ENCODE peak calls at places on chromosomes 1 and 21, in five cellular contexts. J is endothelial cell of umbilical vein, O is keratinocyte, L is AG10803, C is fibroblast of lung. U is an unnamed sample.

GRCh38 chr1:154221815-154222081 is 993 bp downstream of the UBAP2L start:
- DNase-seq in C (peak; percentile 79), O (no peak), J (peak; percentile 61), L (peak; percentile 77), U (peak; percentile 78)

GRCh38 chr21:41711416-41712023 is 55.3 kb downstream of the RIPK4 start:
- DNase-seq in C (no peak), L (no peak), O (no peak), J (no peak), U (no peak)

GRCh38 chr1:21139601-21140000 is 37.1 kb downstream of the EIF4G3 start:
- DNase-seq in L (no peak), C (no peak), J (peak; percentile 50), O (no peak), U (no peak)

GRCh38 chr1:55232448-55233148 is 17.4 kb upstream of the USP24 start:
- DNase-seq in L (no peak), J (no peak), C (no peak), O (no peak), U (no peak)

GRCh38 chr1:173409613-173410012 is 67.5 kb upstream of the PRDX6 start:
- DNase-seq in L (peak; percentile 90), J (peak; percentile 64), O (no peak), C (peak; percentile 96), U (peak; percentile 94)

GRCh38 chr1:43868741-43869067 is 64.9 kb upstream of the ARTN start:
- DNase-seq in J (peak; percentile 11), L (peak; percentile 49), O (no peak), C (peak; percentile 77), U (peak; percentile 84)

GRCh38 chr1:79262745-79263258 is 256.3 kb upstream of the ADGRL4 start:
- DNase-seq in C (no peak), J (peak; percentile 3), L (no peak), O (no peak), U (peak; percentile 15)

GRCh38 chr1:150537732-150538684 is 11.2 kb upstream of the ADAMTSL4 start:
- DNase-seq in L (peak; percentile 94), O (no peak), C (peak; percentile 92), J (peak; percentile 39), U (peak; percentile 88)

GRCh38 chr1:222124602-222125001 is 382.7 kb upstream of the DUSP10 start:
- DNase-seq in C (no peak), O (no peak), L (no peak), J (no peak), U (no peak)

GRCh38 chr21:23401278-23401677 is 2206.0 kb downstream of the MRPL39 start:
- DNase-seq in L (no peak), J (peak; percentile 51), O (no peak), C (no peak), U (no peak)

GRCh38 chr1:80218112-80218511 is 1211.6 kb upstream of the ADGRL4 start:
- DNase-seq in O (no peak), C (peak; percentile 27), J (peak; percentile 51), L (peak; percentile 46), U (peak; percentile 68)

GRCh38 chr1:69651656-69652055 is 83.9 kb downstream of the LRRC7 start:
- DNase-seq in O (no peak), L (no peak), J (no peak), C (no peak), U (no peak)

GRCh38 chr21:31732891-31733520 is 1.1 kb upstream of the SCAF4 start:
- DNase-seq in L (peak; percentile 33), J (no peak), C (peak; percentile 26), O (no peak), U (no peak)

GRCh38 chr1:187477103-187477502 is 648.4 kb downstream of the PLA2G4A start:
- DNase-seq in J (no peak), O (no peak), C (peak; percentile 53), L (no peak), U (no peak)

GRCh38 chr1:10724052-10724494 is 72.4 kb downstream of the CASZ1 start:
- DNase-seq in L (peak; percentile 30), O (no peak), C (peak; percentile 57), J (no peak), U (peak; percentile 39)

GRCh38 chr1:166170726-166171125 is 3.9 kb upstream of the FAM78B start:
- DNase-seq in J (no peak), C (peak; percentile 11), L (no peak), O (no peak), U (no peak)

GRCh38 chr1:154996966-154997701 is 3.7 kb downstream of the LENEP start:
- DNase-seq in C (no peak), J (no peak), L (no peak), O (no peak), U (no peak)

GRCh38 chr1:25697426-25698220 is 81.0 kb downstream of the MAN1C1 start:
- DNase-seq in J (no peak), L (no peak), O (no peak), C (no peak), U (no peak)

GRCh38 chr1:195584870-195585624 is 1023.2 kb downstream of the KCNT2 start:
- DNase-seq in L (peak; percentile 11), C (peak; percentile 9), J (no peak), O (no peak), U (no peak)

GRCh38 chr1:223374064-223374610 is 10.2 kb upstream of the SUSD4 start:
- DNase-seq in L (no peak), J (no peak), C (no peak), O (no peak), U (no peak)

GRCh38 chr1:109630081-109630880 is 10.6 kb downstream of the AMPD2 start:
- DNase-seq in O (no peak), L (no peak), C (no peak), J (no peak), U (no peak)

GRCh38 chr1:22484741-22485140 is 33.1 kb downstream of the ZBTB40 start:
- DNase-seq in L (no peak), O (no peak), C (no peak), J (no peak), U (no peak)

DNA sequence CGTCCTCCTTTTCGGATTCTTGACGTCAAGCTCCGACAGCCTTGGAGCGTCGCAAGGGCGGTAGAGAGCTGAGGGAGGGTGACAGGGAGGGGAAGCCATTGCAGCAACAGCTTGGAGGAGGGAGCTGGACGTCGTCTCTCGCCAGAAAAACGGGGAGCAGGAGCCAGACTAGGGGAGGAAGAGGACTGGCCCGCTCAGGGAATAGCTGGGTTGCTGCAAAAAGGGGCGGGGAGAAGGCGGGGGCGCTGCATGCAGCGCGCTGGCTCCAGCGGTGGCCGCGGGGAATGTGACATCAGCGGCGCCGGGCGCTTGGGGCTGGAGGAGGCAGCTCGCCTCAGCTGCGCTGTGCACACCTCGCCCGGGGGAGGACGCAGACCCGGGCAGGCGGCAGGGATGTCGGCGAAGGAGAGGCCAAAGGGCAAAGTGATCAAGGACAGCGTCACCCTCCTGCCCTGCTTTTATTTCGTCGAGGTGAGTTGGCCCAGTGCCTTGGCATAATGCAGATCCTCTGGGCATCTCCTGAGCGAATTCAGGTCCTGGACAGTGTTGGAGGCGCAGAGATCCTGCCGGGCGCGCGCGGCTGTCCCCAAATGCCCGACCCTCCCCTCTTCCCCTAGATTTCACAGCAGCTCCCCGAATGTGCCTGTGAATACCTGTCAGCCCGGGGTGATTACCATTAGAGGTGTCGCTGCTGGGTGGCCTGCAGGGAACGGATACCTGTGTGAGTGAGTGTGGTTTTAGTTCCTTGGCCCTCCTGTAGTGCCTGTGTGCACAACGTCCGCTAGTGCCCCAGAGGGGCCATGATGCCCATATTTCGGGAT is at the start of gene PLPPR4:
- DNase-seq in O (no peak), C (peak; percentile 62), L (peak; percentile 49), J (peak; percentile 24), U (peak; percentile 14)
- TF ChIP-seq CTCF in O (no peak), C (no peak), L (no peak), J (no peak), U (no peak)

DNA sequence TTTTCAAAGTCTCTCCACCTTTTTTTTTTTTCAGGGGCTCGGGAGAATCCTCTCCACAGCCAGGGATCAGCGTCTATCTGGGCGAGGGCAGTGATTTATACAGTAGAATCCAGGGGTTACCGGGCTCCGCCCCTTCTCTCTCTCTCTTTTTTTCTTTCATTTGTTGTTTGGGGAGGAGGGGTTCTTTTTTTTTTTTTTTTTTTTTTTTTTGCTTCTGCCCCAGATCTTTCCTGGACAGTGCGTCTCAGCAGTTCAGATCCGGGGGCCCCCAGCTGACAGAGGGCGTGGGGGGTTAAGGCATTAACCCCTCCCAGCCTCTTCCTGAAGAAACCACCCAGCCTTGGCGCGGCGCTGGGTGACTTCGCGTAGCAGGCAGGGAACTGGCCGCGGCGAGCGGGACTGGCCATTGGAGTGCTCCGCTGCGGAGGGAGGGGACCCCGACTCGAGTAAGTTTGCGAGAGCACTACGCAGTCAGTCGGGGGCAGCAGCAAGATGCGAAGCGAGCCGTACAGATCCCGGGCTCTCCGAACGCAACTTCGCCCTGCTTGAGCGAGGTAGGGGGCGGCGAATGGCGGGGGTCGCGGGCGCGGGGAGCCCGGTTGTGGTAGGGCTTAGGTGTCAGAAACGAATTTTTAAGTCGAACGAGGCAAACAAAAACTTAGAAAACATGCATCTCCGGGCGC is at the start of gene S1PR1:
- DNase-seq in J (peak; percentile 96), C (peak; percentile 63), O (peak; percentile 32), L (peak; percentile 73), U (peak; percentile 49)
- H3K4me3 ChIP-seq in J (peak within 1 kb of the TSS; percentile 88), C (peak within 1 kb of the TSS; percentile 84), O (peak within 1 kb of the TSS; percentile 83), L (peak within 1 kb of the TSS; percentile 73), U (peak within 1 kb of the TSS; percentile 73)

DNA sequence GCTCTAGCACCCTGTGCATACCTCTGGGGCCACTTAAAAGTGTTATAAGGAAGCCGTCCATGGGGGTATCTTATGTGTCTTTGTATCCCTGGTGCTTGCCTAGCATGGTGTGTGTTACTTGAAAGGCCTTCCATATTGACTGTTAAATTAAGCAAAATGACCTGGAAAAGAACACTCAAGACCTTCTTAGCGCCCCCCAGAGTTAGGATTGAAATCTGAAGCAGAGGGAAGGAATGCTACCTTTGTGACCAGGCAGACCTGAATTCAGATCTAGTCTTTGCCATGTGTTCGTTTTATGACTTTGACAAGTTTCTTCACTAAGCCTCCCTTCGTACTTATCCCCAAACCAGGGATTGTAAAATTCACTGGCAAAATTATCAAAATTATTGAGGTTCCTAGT is 59.9 kb downstream of the SLC22A15 start:
- DNase-seq in C (no peak), J (no peak), O (no peak), L (no peak), U (no peak)
- TF ChIP-seq CTCF in C (no peak), J (no peak), O (no peak), L (no peak), U (no peak)

GRCh38 chr1:27010226-27010994 is 2.2 kb downstream of the TENT5B start:
- DNase-seq in L (no peak), O (no peak), C (no peak), J (no peak), U (no peak)

GRCh38 chr1:27009601-27010197 is 3.0 kb downstream of the TENT5B start:
- DNase-seq in L (no peak), J (no peak), C (no peak), O (no peak), U (no peak)

GRCh38 chr1:27011976-27012563 is 580 bp downstream of the TENT5B start:
- DNase-seq in L (no peak), O (no peak), J (no peak), C (no peak), U (no peak)

GRCh38 chr1:27007909-27008582 is 4.6 kb downstream of the TENT5B start:
- DNase-seq in L (peak; percentile 75), O (no peak), C (no peak), J (no peak), U (no peak)

DNA sequence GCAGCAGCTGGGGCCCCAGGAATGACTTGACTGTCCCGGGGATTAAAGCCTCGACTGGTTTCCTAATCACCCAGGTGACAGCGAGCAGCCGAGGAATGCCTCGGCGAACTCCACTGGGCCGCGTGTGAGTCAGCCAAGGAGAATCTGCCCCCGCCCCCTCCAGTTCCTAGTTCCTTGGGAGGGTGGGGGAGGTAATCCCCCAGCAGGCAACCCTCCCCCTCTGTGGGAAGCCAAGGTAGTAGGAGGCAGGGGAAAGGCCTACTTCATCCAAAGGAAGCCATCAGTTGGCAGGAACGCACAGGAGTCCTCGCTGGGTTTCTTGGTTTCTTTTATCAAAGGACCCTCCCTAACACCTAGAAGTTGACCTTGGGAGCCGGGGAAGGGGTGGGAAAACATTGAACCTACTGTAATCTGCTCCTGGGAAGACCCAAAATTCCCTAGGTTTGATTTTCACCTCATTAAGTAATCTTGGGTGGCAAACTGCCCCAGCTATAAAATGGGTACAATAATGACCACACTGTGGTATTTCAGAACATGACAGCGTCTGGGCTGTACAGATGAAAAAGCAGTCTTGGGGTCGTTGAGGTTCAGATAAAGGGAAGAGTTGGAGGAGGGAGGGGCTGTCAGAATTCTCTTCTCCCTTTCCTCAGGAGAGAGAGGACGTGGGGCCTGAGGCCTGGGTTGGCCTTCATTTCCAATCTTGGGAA is 1.4 kb downstream of the TENT5B start:
- DNase-seq in J (no peak), C (peak; percentile 92), L (peak; percentile 83), O (no peak), U (peak; percentile 65)
- H3K4me3 ChIP-seq in J (no peak overlapping the region), C (no peak overlapping the region), L (peak overlapping the region; percentile 58), O (peak overlapping the region; percentile 69), U (no peak overlapping the region)

U was measured in fibroblast of the aortic adventitia.